ENCODE peak calls at places on chromosomes 12 and 14, in ten cellular contexts. P, S, J, D, Q, Z, H, G, O and W are unnamed samples.

GRCh38 chr14:21092147-21093011 is 6.1 kb downstream of the ZNF219 start:
- DNase-seq in P (peak; percentile 90), S (peak; percentile 98), J (peak; percentile 73), D (peak; percentile 78), Q (peak; percentile 71), Z (peak; percentile 92), H (peak; percentile 91), G (peak; percentile 84), O (peak; percentile 94), W (peak; percentile 94)

GRCh38 chr14:79165460-79166080 is 995.4 kb downstream of the NRXN3 start:
- DNase-seq in P (no peak), S (no peak), J (no peak), D (no peak), Q (no peak), Z (no peak), H (no peak), G (no peak), O (no peak), W (no peak)

GRCh38 chr12:69214169-69214568 is 25.2 kb upstream of the CPSF6 start:
- DNase-seq in P (no peak), S (no peak), J (no peak), D (no peak), Q (no peak), Z (no peak), H (no peak), G (no peak), O (no peak), W (no peak)

GRCh38 chr12:47757840-47758583 is 668 bp downstream of the RAPGEF3 start:
- DNase-seq in P (no peak), S (no peak), J (no peak), D (no peak), Q (no peak), Z (peak; percentile 81), H (no peak), G (peak; percentile 70), O (no peak), W (no peak)

GRCh38 chr14:68688872-68689371 is 103.9 kb downstream of the ZFP36L1 start:
- DNase-seq in P (no peak), S (no peak), J (peak; percentile 23), D (peak; percentile 52), Q (peak; percentile 81), Z (peak; percentile 72), H (no peak), G (no peak), O (no peak), W (no peak)

GRCh38 chr14:54669759-54670630 is 103.1 kb downstream of the SAMD4A start:
- DNase-seq in P (no peak), S (no peak), J (peak; percentile 99), D (peak; percentile 74), Q (peak; percentile 56), Z (no peak), H (no peak), G (no peak), O (no peak), W (no peak)

GRCh38 chr12:79927772-79928474 is 7.0 kb downstream of the PPP1R12A start:
- DNase-seq in P (peak; percentile 20), S (peak; percentile 24), J (no peak), D (peak; percentile 21), Q (peak; percentile 12), Z (no peak), H (no peak), G (no peak), O (no peak), W (no peak)

GRCh38 chr14:79552778-79553177 is 658.5 kb downstream of the DIO2 start:
- DNase-seq in P (no peak), S (no peak), J (peak; percentile 27), D (no peak), Q (no peak), Z (no peak), H (no peak), G (no peak), O (peak; percentile 12), W (no peak)

GRCh38 chr14:101464984-101465794 is 96.1 kb upstream of the DIO3 start:
- DNase-seq in P (no peak), S (no peak), J (no peak), D (no peak), Q (no peak), Z (no peak), H (no peak), G (no peak), O (no peak), W (no peak)

GRCh38 chr12:131716282-131716681 is 5.4 kb downstream of the SFSWAP start:
- DNase-seq in P (no peak), S (no peak), J (no peak), D (no peak), Q (no peak), Z (no peak), H (no peak), G (no peak), O (no peak), W (no peak)

GRCh38 chr12:107429006-107429698 is 256.4 kb upstream of the PWP1 start:
- DNase-seq in P (no peak), S (no peak), J (peak; percentile 78), D (no peak), Q (no peak), Z (no peak), H (no peak), G (no peak), O (no peak), W (no peak)

GRCh38 chr12:52672321-52672933 is 7.8 kb downstream of the KRT1 start:
- DNase-seq in P (no peak), S (no peak), J (peak; percentile 10), D (no peak), Q (no peak), Z (no peak), H (no peak), G (no peak), O (no peak), W (no peak)

GRCh38 chr12:30824311-30824710 is 69.6 kb upstream of the CAPRIN2 start:
- DNase-seq in P (no peak), S (no peak), J (no peak), D (no peak), Q (no peak), Z (no peak), H (no peak), G (no peak), O (no peak), W (no peak)

GRCh38 chr12:30823140-30823669 is 68.5 kb upstream of the CAPRIN2 start:
- DNase-seq in P (peak; percentile 19), S (peak; percentile 41), J (no peak), D (peak; percentile 32), Q (peak; percentile 5), Z (peak; percentile 57), H (peak; percentile 66), G (peak; percentile 37), O (peak; percentile 59), W (peak; percentile 64)

GRCh38 chr12:30820406-30820946 is 65.7 kb upstream of the CAPRIN2 start:
- DNase-seq in P (no peak), S (no peak), J (no peak), D (no peak), Q (no peak), Z (no peak), H (no peak), G (no peak), O (no peak), W (no peak)

GRCh38 chr12:30823764-30824163 is 69.0 kb upstream of the CAPRIN2 start:
- DNase-seq in P (no peak), S (no peak), J (no peak), D (no peak), Q (no peak), Z (no peak), H (no peak), G (no peak), O (no peak), W (no peak)

DNA sequence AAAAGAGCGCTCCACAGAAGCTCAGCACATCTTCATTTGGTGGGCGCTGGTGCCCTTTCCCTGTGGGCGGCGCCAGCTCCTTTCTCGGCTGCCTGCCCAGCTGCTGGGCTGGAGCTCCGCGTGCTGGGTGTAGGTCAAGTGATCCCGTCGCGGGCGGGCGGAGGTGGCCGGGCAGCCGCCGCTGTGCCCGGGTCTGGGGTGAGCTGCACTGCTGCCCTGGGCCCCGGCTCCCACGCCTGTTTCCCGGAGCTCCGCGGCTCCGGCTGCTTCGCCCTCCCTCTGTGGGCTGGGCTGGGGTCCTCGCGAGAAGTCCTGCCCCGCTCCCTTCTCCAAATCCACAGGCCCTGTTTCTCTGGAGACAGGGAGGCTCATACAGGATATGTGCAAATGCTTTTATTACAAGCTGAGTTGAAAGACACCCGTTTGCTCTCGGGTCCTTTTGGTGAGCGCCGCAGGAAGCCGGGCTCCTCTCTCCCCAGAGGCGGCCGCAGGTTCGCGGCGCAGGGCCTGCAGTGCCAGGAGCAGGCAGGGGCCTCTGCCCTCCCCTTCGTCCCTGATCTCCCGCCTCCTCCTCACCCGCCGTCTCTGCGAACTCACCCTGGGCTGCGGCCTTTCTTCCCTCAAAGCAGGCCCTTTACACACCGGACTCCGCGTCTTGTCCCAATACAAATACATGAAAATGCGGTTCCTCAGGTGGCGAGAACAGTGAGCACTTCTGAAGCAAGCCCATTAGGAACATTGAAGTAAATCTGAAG is 67.8 kb upstream of the CAPRIN2 start:
- DNase-seq in P (peak; percentile 15), S (peak; percentile 39), J (no peak), D (peak; percentile 63), Q (peak; percentile 45), Z (peak; percentile 75), H (peak; percentile 66), G (peak; percentile 79), O (peak; percentile 68), W (peak; percentile 72)
- TF ChIP-seq CTCF in P (no peak), S (no peak), J (no peak), D (no peak), Q (no peak), Z (no peak), H (no peak), G (no peak), O (no peak), W (no peak)

GRCh38 chr14:103898711-103899110 is 29.5 kb upstream of the TDRD9 start:
- DNase-seq in P (no peak), S (no peak), J (no peak), D (no peak), Q (no peak), Z (no peak), H (no peak), G (no peak), O (no peak), W (no peak)
- TF ChIP-seq CTCF in P (no peak), S (no peak), J (no peak), D (no peak), Q (no peak), Z (no peak), H (no peak), G (no peak), O (no peak), W (no peak)

DNA sequence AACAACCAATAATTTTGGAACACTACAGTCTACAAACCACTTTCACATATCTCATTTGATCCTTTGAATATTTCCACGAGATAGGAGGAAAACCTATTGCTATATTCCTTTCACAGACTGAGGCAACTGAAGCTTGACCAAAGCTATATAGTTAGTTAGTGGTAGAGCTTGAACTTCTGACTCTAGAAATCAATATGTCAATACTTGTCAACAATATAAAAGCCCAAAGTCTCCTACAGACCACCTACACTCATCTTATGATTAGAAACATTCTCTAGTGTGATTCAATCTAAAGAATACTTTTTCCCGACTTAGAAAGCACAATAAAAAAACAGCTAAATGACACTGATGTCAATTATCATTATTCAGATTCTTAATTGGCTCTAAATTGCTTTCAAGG is 139.4 kb downstream of the RPS29 start:
- DNase-seq in P (no peak), S (no peak), J (no peak), D (no peak), Q (no peak), Z (no peak), H (no peak), G (no peak), O (no peak), W (no peak)
- TF ChIP-seq CTCF in P (no peak), S (no peak), J (no peak), D (no peak), Q (no peak), Z (no peak), H (no peak), G (no peak), O (no peak), W (no peak)

GRCh38 chr12:78562358-78563205 is 302.0 kb upstream of the SYT1 start:
- DNase-seq in P (no peak), S (no peak), J (peak; percentile 44), D (peak; percentile 63), Q (peak; percentile 40), Z (no peak), H (no peak), G (no peak), O (no peak), W (no peak)
- TF ChIP-seq CTCF in P (no peak), S (no peak), J (peak; percentile 72), D (peak; percentile 42), Q (peak; percentile 41), Z (no peak), H (peak; percentile 63), G (no peak), O (peak; percentile 27), W (peak; percentile 30)